ENCODE peak calls at places on chromosomes 6 and 20, in eight cellular contexts. P is uterus; E is CD4-positive, alpha-beta memory T cell; M is mammary epithelial cell; U is transverse colon; G is H9; O is heart left ventricle; A is brain microvascular endothelial cell. Q is an unnamed sample.

GRCh38 chr6:146028250-146028789 is 542 bp upstream of the GRM1 start:
- DNase-seq in P (peak; percentile 16), E (peak; percentile 18), M (peak; percentile 46), U (peak; percentile 32), G (peak; percentile 82), O (peak; percentile 32), A (peak; percentile 24), Q (peak; percentile 23)

GRCh38 chr6:87540541-87540940 is 49.2 kb downstream of the RARS2 start:
- DNase-seq in P (no peak), E (no peak), M (no peak), U (no peak), G (no peak), O (peak; percentile 48), A (no peak), Q (no peak)

GRCh38 chr6:151695181-151695580 is 112.3 kb upstream of the ESR1 start:
- DNase-seq in P (no peak), E (no peak), M (peak; percentile 78), U (no peak), G (no peak), O (no peak), A (no peak), Q (no peak)

GRCh38 chr6:111215134-111215533 is 127.8 kb downstream of the SLC16A10 start:
- DNase-seq in P (no peak), E (no peak), M (no peak), U (no peak), G (no peak), O (no peak), A (no peak), Q (no peak)

GRCh38 chr20:57483287-57484050 is 41.5 kb downstream of the CTCFL start:
- DNase-seq in P (no peak), E (no peak), M (no peak), U (no peak), G (no peak), O (no peak), A (no peak), Q (no peak)

GRCh38 chr20:37627060-37627766 is 66.6 kb upstream of the CTNNBL1 start:
- DNase-seq in P (peak; percentile 31), E (no peak), M (peak; percentile 40), U (no peak), G (peak; percentile 69), O (peak; percentile 18), A (peak; percentile 42), Q (no peak)

GRCh38 chr6:26457407-26457795 is 354 bp upstream of the BTN2A1 start:
- DNase-seq in P (peak; percentile 40), E (no peak), M (no peak), U (peak; percentile 22), G (peak; percentile 58), O (peak; percentile 37), A (no peak), Q (no peak)

GRCh38 chr20:35274172-35275092 is 3.5 kb downstream of the MMP24OS start:
- DNase-seq in P (no peak), E (no peak), M (no peak), U (no peak), G (no peak), O (no peak), A (no peak), Q (no peak)

GRCh38 chr20:31908424-31908823 is 38.0 kb downstream of the TTLL9 start:
- DNase-seq in P (no peak), E (no peak), M (no peak), U (no peak), G (no peak), O (no peak), A (no peak), Q (no peak)

GRCh38 chr6:139778688-139779087 is 404.2 kb upstream of the CITED2 start:
- DNase-seq in P (no peak), E (no peak), M (no peak), U (no peak), G (no peak), O (no peak), A (peak; percentile 24), Q (no peak)

GRCh38 chr6:33945931-33946330 is 142.1 kb upstream of the MLN start:
- DNase-seq in P (no peak), E (no peak), M (no peak), U (no peak), G (no peak), O (no peak), A (no peak), Q (no peak)

GRCh38 chr20:41664584-41664983 is 46.4 kb upstream of the CHD6 start:
- DNase-seq in P (no peak), E (no peak), M (no peak), U (no peak), G (no peak), O (no peak), A (no peak), Q (no peak)

GRCh38 chr20:33790571-33790970 is 20.6 kb upstream of the CHMP4B start:
- DNase-seq in P (no peak), E (no peak), M (no peak), U (peak; percentile 88), G (no peak), O (no peak), A (no peak), Q (no peak)

GRCh38 chr20:33793011-33793931 is 17.9 kb upstream of the CHMP4B start:
- DNase-seq in P (no peak), E (no peak), M (no peak), U (no peak), G (no peak), O (peak; percentile 53), A (no peak), Q (no peak)

GRCh38 chr20:33791540-33791939 is 19.6 kb upstream of the CHMP4B start:
- DNase-seq in P (no peak), E (no peak), M (no peak), U (no peak), G (no peak), O (no peak), A (no peak), Q (no peak)

GRCh38 chr20:33791021-33791420 is 20.1 kb upstream of the CHMP4B start:
- DNase-seq in P (no peak), E (no peak), M (no peak), U (no peak), G (no peak), O (no peak), A (no peak), Q (no peak)

DNA sequence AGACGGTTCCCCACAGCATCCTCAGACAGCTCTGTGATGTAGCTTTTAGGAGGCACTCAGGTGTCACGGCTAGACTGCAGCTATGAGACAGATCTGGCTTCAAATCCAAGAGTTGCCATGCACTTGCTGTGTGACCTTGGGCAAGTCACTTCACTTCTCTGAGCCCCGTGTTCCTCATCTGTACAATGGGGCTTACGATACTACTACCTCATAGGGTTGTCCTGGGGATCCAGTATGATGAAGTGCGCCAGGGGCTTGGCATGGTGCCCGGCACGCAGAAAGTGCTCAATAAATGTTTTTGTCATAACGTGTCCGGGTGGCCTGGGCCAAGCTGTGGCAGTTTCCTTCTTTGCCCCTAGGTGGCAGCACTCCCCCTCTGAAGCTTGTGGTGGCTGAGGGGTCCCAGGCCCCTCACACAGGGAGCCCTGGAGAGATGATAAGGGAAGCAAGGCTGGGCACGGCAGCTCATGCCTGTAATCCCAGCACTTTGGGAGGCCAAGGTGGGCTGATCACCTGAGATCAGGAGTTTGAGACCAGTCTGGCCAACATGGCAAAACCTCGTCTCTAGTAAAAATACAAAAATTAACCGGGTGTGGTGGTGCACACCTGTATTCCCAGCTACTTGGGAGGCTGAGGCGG is 19.1 kb upstream of the CHMP4B start:
- DNase-seq in P (peak; percentile 30), E (peak; percentile 38), M (no peak), U (peak; percentile 69), G (peak; percentile 64), O (no peak), A (peak; percentile 60), Q (no peak)
- H3K27ac ChIP-seq in P (peak overlapping the region; percentile 66), E (no peak overlapping the region), M (no peak overlapping the region), U (peak overlapping the region; percentile 49), G (no peak overlapping the region), O (peak overlapping the region; percentile 26), A (no peak overlapping the region), Q (no peak overlapping the region)

GRCh38 chr20:24985802-24986201 is 6.7 kb downstream of the APMAP start:
- DNase-seq in P (no peak), E (no peak), M (no peak), U (peak; percentile 34), G (peak; percentile 6), O (no peak), A (no peak), Q (no peak)

GRCh38 chr20:24983896-24984295 is 8.7 kb downstream of the APMAP start:
- DNase-seq in P (no peak), E (no peak), M (no peak), U (no peak), G (no peak), O (no peak), A (no peak), Q (no peak)

GRCh38 chr20:24986436-24987015 is 6.0 kb downstream of the APMAP start:
- DNase-seq in P (no peak), E (no peak), M (no peak), U (no peak), G (peak; percentile 14), O (no peak), A (no peak), Q (no peak)

GRCh38 chr20:24987244-24987643 is 5.3 kb downstream of the APMAP start:
- DNase-seq in P (no peak), E (no peak), M (peak; percentile 59), U (no peak), G (peak; percentile 0), O (no peak), A (no peak), Q (no peak)

GRCh38 chr20:24984963-24985640 is 7.4 kb downstream of the APMAP start:
- DNase-seq in P (no peak), E (no peak), M (no peak), U (peak; percentile 35), G (peak; percentile 3), O (no peak), A (no peak), Q (no peak)
- H3K27ac ChIP-seq in P (no peak overlapping the region), E (no peak overlapping the region), M (no peak overlapping the region), U (peak overlapping the region; percentile 65), G (no peak overlapping the region), O (no peak overlapping the region), A (no peak overlapping the region), Q (peak overlapping the region; percentile 16)

GRCh38 chr6:119355890-119356289 is 6.3 kb upstream of the MAN1A1 start:
- DNase-seq in P (no peak), E (no peak), M (no peak), U (no peak), G (no peak), O (no peak), A (no peak), Q (no peak)
- H3K27ac ChIP-seq in P (no peak overlapping the region), E (no peak overlapping the region), M (no peak overlapping the region), U (peak overlapping the region; percentile 41), G (no peak overlapping the region), O (no peak overlapping the region), A (no peak overlapping the region), Q (no peak overlapping the region)

DNA sequence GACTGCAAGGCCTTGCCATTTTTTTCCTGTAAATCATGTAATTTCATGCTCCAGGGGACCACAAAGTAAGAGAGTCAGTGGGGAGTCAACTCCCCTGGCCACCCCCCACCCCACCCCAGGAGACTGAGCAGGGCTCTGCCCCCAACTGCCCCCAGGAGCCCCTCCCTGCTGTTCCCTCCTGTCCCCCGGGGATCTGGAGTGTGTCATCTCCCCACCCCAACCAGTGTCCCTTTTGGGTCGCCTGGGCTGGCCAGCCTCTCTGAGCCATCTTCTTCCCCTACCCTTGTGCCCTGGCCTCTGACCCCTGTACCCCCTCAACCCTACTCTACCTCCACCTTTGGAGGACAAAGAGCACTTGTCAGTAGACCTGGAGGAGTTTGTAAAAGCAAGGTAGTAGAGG is 29.4 kb downstream of the FOXP4 start:
- DNase-seq in P (no peak), E (no peak), M (no peak), U (no peak), G (no peak), O (no peak), A (no peak), Q (no peak)
- H3K27ac ChIP-seq in P (no peak overlapping the region), E (no peak overlapping the region), M (no peak overlapping the region), U (no peak overlapping the region), G (no peak overlapping the region), O (no peak overlapping the region), A (no peak overlapping the region), Q (no peak overlapping the region)

GRCh38 chr6:148426317-148426977 is 83.8 kb downstream of the SASH1 start:
- DNase-seq in P (no peak), E (no peak), M (no peak), U (no peak), G (no peak), O (no peak), A (no peak), Q (no peak)
- H3K27ac ChIP-seq in P (peak overlapping the region; percentile 43), E (no peak overlapping the region), M (no peak overlapping the region), U (no peak overlapping the region), G (no peak overlapping the region), O (peak overlapping the region; percentile 30), A (no peak overlapping the region), Q (peak overlapping the region; percentile 38)

Q was measured in substantia nigra.